ENCODE peak calls at places on chromosomes 7 and 10, in five cellular contexts. One of them, this sample, is unnamed.

GRCh38 chr10:93384006-93384405 is 98.1 kb downstream of the MYOF start:
- DNase-seq in mesendoderm: peak; percentile 90
- DNase-seq in HS-27A: no peak
- DNase-seq in fibroblast of lung: no peak
- DNase-seq in GM20000: no peak
- DNase-seq in this sample: no peak

GRCh38 chr10:103114876-103115275 is 78.2 kb downstream of the NT5C2 start:
- DNase-seq in mesendoderm: no peak
- DNase-seq in HS-27A: no peak
- DNase-seq in fibroblast of lung: no peak
- DNase-seq in GM20000: no peak
- DNase-seq in this sample: no peak

GRCh38 chr10:70331486-70332268 is 47.9 kb upstream of the NPFFR1 start:
- DNase-seq in mesendoderm: peak; percentile 71
- DNase-seq in HS-27A: peak; percentile 51
- DNase-seq in fibroblast of lung: peak; percentile 97
- DNase-seq in GM20000: peak; percentile 72
- DNase-seq in this sample: no peak

GRCh38 chr7:98771519-98772241 is 98.1 kb downstream of the TMEM130 start:
- DNase-seq in mesendoderm: peak; percentile 74
- DNase-seq in HS-27A: no peak
- DNase-seq in fibroblast of lung: peak; percentile 62
- DNase-seq in GM20000: no peak
- DNase-seq in this sample: no peak

GRCh38 chr7:51242881-51243518 is 73.6 kb downstream of the COBL start:
- DNase-seq in mesendoderm: no peak
- DNase-seq in HS-27A: no peak
- DNase-seq in fibroblast of lung: no peak
- DNase-seq in GM20000: no peak
- DNase-seq in this sample: no peak

GRCh38 chr10:122018951-122019413 is 30.0 kb downstream of the TACC2 start:
- DNase-seq in mesendoderm: no peak
- DNase-seq in HS-27A: no peak
- DNase-seq in fibroblast of lung: no peak
- DNase-seq in GM20000: no peak
- DNase-seq in this sample: no peak

GRCh38 chr7:80974396-80975358 is 55.8 kb upstream of the SEMA3C start:
- DNase-seq in mesendoderm: no peak
- DNase-seq in HS-27A: no peak
- DNase-seq in fibroblast of lung: no peak
- DNase-seq in GM20000: no peak
- DNase-seq in this sample: no peak

GRCh38 chr10:128018704-128019103 is 107.5 kb downstream of the MKI67 start:
- DNase-seq in mesendoderm: no peak
- DNase-seq in HS-27A: no peak
- DNase-seq in fibroblast of lung: no peak
- DNase-seq in GM20000: no peak
- DNase-seq in this sample: no peak

GRCh38 chr10:93150289-93150688 is 76.6 kb downstream of the CYP26A1 start:
- DNase-seq in mesendoderm: no peak
- DNase-seq in HS-27A: no peak
- DNase-seq in fibroblast of lung: no peak
- DNase-seq in GM20000: no peak
- DNase-seq in this sample: no peak

GRCh38 chr7:41709621-41710020 is 6.7 kb upstream of the INHBA start:
- DNase-seq in mesendoderm: no peak
- DNase-seq in HS-27A: no peak
- DNase-seq in fibroblast of lung: peak; percentile 88
- DNase-seq in GM20000: no peak
- DNase-seq in this sample: no peak

GRCh38 chr7:20240080-20240926 is 23.1 kb upstream of the MACC1 start:
- DNase-seq in mesendoderm: no peak
- DNase-seq in HS-27A: no peak
- DNase-seq in fibroblast of lung: no peak
- DNase-seq in GM20000: peak; percentile 23
- DNase-seq in this sample: no peak

GRCh38 chr10:10687751-10688150 is 329.9 kb upstream of the CELF2 start:
- DNase-seq in mesendoderm: no peak
- DNase-seq in HS-27A: no peak
- DNase-seq in fibroblast of lung: no peak
- DNase-seq in GM20000: no peak
- DNase-seq in this sample: no peak

GRCh38 chr7:94511763-94512162 is 2.2 kb downstream of the CASD1 start:
- DNase-seq in mesendoderm: no peak
- DNase-seq in HS-27A: no peak
- DNase-seq in fibroblast of lung: peak; percentile 2
- DNase-seq in GM20000: no peak
- DNase-seq in this sample: no peak

GRCh38 chr7:47104206-47104549 is 477.7 kb downstream of the TNS3 start:
- DNase-seq in mesendoderm: peak; percentile 19
- DNase-seq in HS-27A: no peak
- DNase-seq in fibroblast of lung: no peak
- DNase-seq in GM20000: no peak
- DNase-seq in this sample: no peak

GRCh38 chr7:101164071-101164840 is 1.1 kb downstream of the VGF start:
- DNase-seq in mesendoderm: peak; percentile 77
- DNase-seq in HS-27A: no peak
- DNase-seq in fibroblast of lung: peak; percentile 61
- DNase-seq in GM20000: no peak
- DNase-seq in this sample: no peak

GRCh38 chr10:123147635-123148413 is at the start of gene HMX2:
- DNase-seq in mesendoderm: peak; percentile 60
- DNase-seq in HS-27A: no peak
- DNase-seq in fibroblast of lung: no peak
- DNase-seq in GM20000: peak; percentile 85
- DNase-seq in this sample: no peak

GRCh38 chr10:125085281-125085680 is 75.1 kb downstream of the CTBP2 start:
- DNase-seq in mesendoderm: no peak
- DNase-seq in HS-27A: no peak
- DNase-seq in fibroblast of lung: no peak
- DNase-seq in GM20000: no peak
- DNase-seq in this sample: no peak

GRCh38 chr7:14936530-14936929 is 34.0 kb upstream of the DGKB start:
- DNase-seq in mesendoderm: peak; percentile 44
- DNase-seq in HS-27A: no peak
- DNase-seq in fibroblast of lung: peak; percentile 30
- DNase-seq in GM20000: no peak
- DNase-seq in this sample: no peak

GRCh38 chr10:13769926-13770325 is 183.2 kb downstream of the PRPF18 start:
- DNase-seq in mesendoderm: no peak
- DNase-seq in HS-27A: no peak
- DNase-seq in fibroblast of lung: peak; percentile 87
- DNase-seq in GM20000: no peak
- DNase-seq in this sample: no peak

GRCh38 chr7:103811997-103812396 is 177.5 kb downstream of the RELN start:
- DNase-seq in mesendoderm: peak; percentile 7
- DNase-seq in HS-27A: no peak
- DNase-seq in fibroblast of lung: no peak
- DNase-seq in GM20000: peak; percentile 28
- DNase-seq in this sample: no peak

GRCh38 chr10:102175415-102175814 is 23.2 kb downstream of the NOLC1 start:
- DNase-seq in mesendoderm: no peak
- DNase-seq in HS-27A: no peak
- DNase-seq in fibroblast of lung: peak; percentile 20
- DNase-seq in GM20000: no peak
- DNase-seq in this sample: no peak

GRCh38 chr10:81179324-81179723 is 641.6 kb downstream of the SH2D4B start:
- DNase-seq in mesendoderm: peak; percentile 94
- DNase-seq in HS-27A: no peak
- DNase-seq in fibroblast of lung: no peak
- DNase-seq in GM20000: no peak
- DNase-seq in this sample: no peak

GRCh38 chr7:23067271-23067670 is 38.3 kb upstream of the KLHL7 start:
- DNase-seq in mesendoderm: no peak
- DNase-seq in HS-27A: no peak
- DNase-seq in fibroblast of lung: peak; percentile 52
- DNase-seq in GM20000: no peak
- DNase-seq in this sample: no peak

GRCh38 chr10:13404791-13405190 is 56.7 kb upstream of the SEPHS1 start:
- DNase-seq in mesendoderm: no peak
- DNase-seq in HS-27A: no peak
- DNase-seq in fibroblast of lung: no peak
- DNase-seq in GM20000: no peak
- DNase-seq in this sample: no peak

GRCh38 chr7:69246758-69247157 is 351.5 kb upstream of the AUTS2 start:
- DNase-seq in mesendoderm: no peak
- DNase-seq in HS-27A: no peak
- DNase-seq in fibroblast of lung: no peak
- DNase-seq in GM20000: no peak
- DNase-seq in this sample: peak; percentile 2

GRCh38 chr7:107994366-107994765 is 8.6 kb downstream of the LAMB1 start:
- DNase-seq in mesendoderm: no peak
- DNase-seq in HS-27A: no peak
- DNase-seq in fibroblast of lung: no peak
- DNase-seq in GM20000: no peak
- DNase-seq in this sample: no peak

GRCh38 chr10:62264702-62265436 is 3.8 kb downstream of the RTKN2 start:
- DNase-seq in mesendoderm: peak; percentile 96
- DNase-seq in HS-27A: peak; percentile 68
- DNase-seq in fibroblast of lung: peak; percentile 92
- DNase-seq in GM20000: peak; percentile 44
- DNase-seq in this sample: no peak

GRCh38 chr7:1046722-1047679 is 2.7 kb downstream of the GPR146 start:
- DNase-seq in mesendoderm: no peak
- DNase-seq in HS-27A: no peak
- DNase-seq in fibroblast of lung: no peak
- DNase-seq in GM20000: no peak
- DNase-seq in this sample: no peak

GRCh38 chr7:22694597-22695207 is 32.3 kb upstream of the IL6 start:
- DNase-seq in mesendoderm: no peak
- DNase-seq in HS-27A: no peak
- DNase-seq in fibroblast of lung: no peak
- DNase-seq in GM20000: no peak
- DNase-seq in this sample: no peak

GRCh38 chr7:134051020-134051419 is 76.1 kb upstream of the LRGUK start:
- DNase-seq in mesendoderm: no peak
- DNase-seq in HS-27A: no peak
- DNase-seq in fibroblast of lung: no peak
- DNase-seq in GM20000: no peak
- DNase-seq in this sample: no peak

GRCh38 chr10:63318491-63318890 is 147.3 kb downstream of the JMJD1C start:
- DNase-seq in mesendoderm: no peak
- DNase-seq in HS-27A: no peak
- DNase-seq in fibroblast of lung: peak; percentile 52
- DNase-seq in GM20000: no peak
- DNase-seq in this sample: no peak